ENCODE peak calls at places on chromosomes 2 and 18, in five cellular contexts. H is T-helper 2 cell, M is HuH-7.5, Y is AG08395, L is HT-29. J is an unnamed sample.

GRCh38 chr2:143878131-143878530 is 641.8 kb downstream of the ZEB2 start:
- DNase-seq in H (no peak), M (no peak), Y (no peak), L (no peak), J (no peak)

GRCh38 chr2:54551123-54551756 is 95.1 kb downstream of the SPTBN1 start:
- DNase-seq in H (no peak), M (no peak), Y (no peak), L (peak; percentile 50), J (no peak)

GRCh38 chr18:75880913-75881504 is 453.5 kb upstream of the SMIM21 start:
- DNase-seq in H (no peak), M (no peak), Y (no peak), L (no peak), J (no peak)

GRCh38 chr2:85729825-85730510 is 23.8 kb upstream of the ATOH8 start:
- DNase-seq in H (no peak), M (no peak), Y (no peak), L (no peak), J (no peak)

GRCh38 chr2:16584094-16584493 is 81.5 kb downstream of the CYRIA start:
- DNase-seq in H (no peak), M (no peak), Y (no peak), L (no peak), J (no peak)

GRCh38 chr18:53457068-53457467 is 767.4 kb downstream of the MBD2 start:
- DNase-seq in H (no peak), M (no peak), Y (no peak), L (no peak), J (peak; percentile 6)

GRCh38 chr2:85799215-85799956 is 45.6 kb downstream of the ATOH8 start:
- DNase-seq in H (no peak), M (no peak), Y (no peak), L (peak; percentile 23), J (no peak)

GRCh38 chr18:63949068-63949737 is at the start of gene HMSD:
- DNase-seq in H (peak; percentile 40), M (no peak), Y (peak; percentile 74), L (peak; percentile 28), J (no peak)

GRCh38 chr2:17539596-17539992 is 902 bp upstream of the VSNL1 start:
- DNase-seq in H (no peak), M (no peak), Y (no peak), L (no peak), J (peak; percentile 16)

GRCh38 chr2:117232305-117232704 is 582.2 kb upstream of the DDX18 start:
- DNase-seq in H (no peak), M (no peak), Y (no peak), L (peak; percentile 5), J (no peak)

GRCh38 chr2:179180242-179180641 is 84.4 kb downstream of the SESTD1 start:
- DNase-seq in H (no peak), M (no peak), Y (no peak), L (no peak), J (no peak)

GRCh38 chr2:101083613-101084012 is 67.6 kb downstream of the TBC1D8 start:
- DNase-seq in H (no peak), M (no peak), Y (no peak), L (no peak), J (no peak)

GRCh38 chr2:206526416-206526815 is 83.1 kb downstream of the ADAM23 start:
- DNase-seq in H (no peak), M (no peak), Y (no peak), L (no peak), J (no peak)

GRCh38 chr2:27431395-27431794 is 3.0 kb downstream of the NRBP1 start:
- DNase-seq in H (no peak), M (no peak), Y (no peak), L (no peak), J (peak; percentile 69)

GRCh38 chr2:128686881-128687550 is 368.3 kb upstream of the HS6ST1 start:
- DNase-seq in H (no peak), M (no peak), Y (no peak), L (no peak), J (no peak)

GRCh38 chr2:153101187-153101586 is 377.4 kb downstream of the RPRM start:
- DNase-seq in H (no peak), M (no peak), Y (no peak), L (peak; percentile 9), J (no peak)

GRCh38 chr2:28296904-28297303 is 95.8 kb upstream of the FOSL2 start:
- DNase-seq in H (no peak), M (no peak), Y (peak; percentile 40), L (peak; percentile 19), J (peak; percentile 82)

GRCh38 chr2:158391876-158392275 is 64.7 kb downstream of the CCDC148 start:
- DNase-seq in H (no peak), M (no peak), Y (peak; percentile 6), L (peak; percentile 55), J (peak; percentile 22)

GRCh38 chr2:231204581-231204980 is 6.2 kb downstream of the ARMC9 start:
- DNase-seq in H (no peak), M (no peak), Y (no peak), L (no peak), J (no peak)

GRCh38 chr2:230947908-230948365 is 22.9 kb upstream of the GPR55 start:
- DNase-seq in H (no peak), M (no peak), Y (no peak), L (no peak), J (no peak)

GRCh38 chr2:85737961-85738360 is 15.8 kb upstream of the ATOH8 start:
- DNase-seq in H (no peak), M (no peak), Y (no peak), L (no peak), J (no peak)

GRCh38 chr2:105797298-105797819 is 52.6 kb downstream of the NCK2 start:
- DNase-seq in H (peak; percentile 73), M (no peak), Y (no peak), L (no peak), J (no peak)

GRCh38 chr2:161237397-161238263 is 70.6 kb upstream of the PSMD14 start:
- DNase-seq in H (peak; percentile 36), M (peak; percentile 40), Y (peak; percentile 61), L (no peak), J (peak; percentile 82)

GRCh38 chr2:154125900-154126299 is 254.2 kb downstream of the GALNT13 start:
- DNase-seq in H (no peak), M (no peak), Y (peak; percentile 3), L (no peak), J (peak; percentile 1)

GRCh38 chr18:5973079-5973478 is 77.8 kb upstream of the TMEM200C start:
- DNase-seq in H (no peak), M (no peak), Y (no peak), L (no peak), J (no peak)

GRCh38 chr18:30730915-30731314 is 311.6 kb downstream of the DSC3 start:
- DNase-seq in H (no peak), M (no peak), Y (no peak), L (no peak), J (no peak)

GRCh38 chr2:10260130-10260529 is 42.6 kb upstream of the HPCAL1 start:
- DNase-seq in H (no peak), M (no peak), Y (peak; percentile 44), L (no peak), J (no peak)

GRCh38 chr2:45173513-45173912 is 164.3 kb upstream of the SIX2 start:
- DNase-seq in H (no peak), M (no peak), Y (peak; percentile 76), L (peak; percentile 9), J (peak; percentile 93)

J was measured in foreskin fibroblast.